ENCODE peak calls at places on chromosome 7, in four cellular contexts. C is GM12878, X is HepG2, L is A549. Z is an unnamed sample.

GRCh38 chr7:33050425-33051318 is 11.9 kb downstream of the NT5C3A start:
- DNase-seq in C (no peak), X (peak; percentile 41), L (peak; percentile 39), Z (no peak)

GRCh38 chr7:150966002-150966401 is 12.1 kb downstream of the KCNH2 start:
- DNase-seq in C (no peak), X (peak; percentile 30), L (peak; percentile 31), Z (no peak)

GRCh38 chr7:127546313-127546712 is 39.1 kb downstream of the GCC1 start:
- DNase-seq in C (no peak), X (no peak), L (no peak), Z (no peak)

GRCh38 chr7:49855281-49855980 is 82.0 kb downstream of the VWC2 start:
- DNase-seq in C (no peak), X (no peak), L (no peak), Z (no peak)

GRCh38 chr7:135980665-135981180 is 3.6 kb upstream of the MTPN start:
- DNase-seq in C (peak; percentile 95), X (no peak), L (no peak), Z (no peak)

GRCh38 chr7:128197586-128197985 is 43.5 kb upstream of the LEP start:
- DNase-seq in C (no peak), X (no peak), L (no peak), Z (no peak)

GRCh38 chr7:52161483-52161882 is 844.9 kb upstream of the COBL start:
- DNase-seq in C (no peak), X (no peak), L (no peak), Z (no peak)

GRCh38 chr7:99366646-99367045 is 7.9 kb upstream of the ARPC1B start:
- DNase-seq in C (no peak), X (no peak), L (no peak), Z (no peak)

GRCh38 chr7:16657656-16658279 is 11.8 kb downstream of the BZW2 start:
- DNase-seq in C (no peak), X (no peak), L (peak; percentile 33), Z (no peak)

GRCh38 chr7:2896141-2896540 is 52.0 kb upstream of the GNA12 start:
- DNase-seq in C (no peak), X (no peak), L (no peak), Z (no peak)

GRCh38 chr7:81715984-81716588 is 53.8 kb downstream of the HGF start:
- DNase-seq in C (no peak), X (peak; percentile 1), L (no peak), Z (peak; percentile 81)

GRCh38 chr7:24877790-24878311 is 102.1 kb downstream of the OSBPL3 start:
- DNase-seq in C (peak; percentile 62), X (no peak), L (no peak), Z (no peak)

GRCh38 chr7:110432061-110432553 is 658.8 kb upstream of the LRRN3 start:
- DNase-seq in C (no peak), X (no peak), L (no peak), Z (no peak)

GRCh38 chr7:2510909-2511768 is 8.4 kb upstream of the LFNG start:
- DNase-seq in C (no peak), X (peak; percentile 56), L (no peak), Z (no peak)

GRCh38 chr7:95684037-95684436 is 87.7 kb upstream of the PDK4 start:
- DNase-seq in C (no peak), X (peak; percentile 21), L (peak; percentile 18), Z (peak; percentile 45)

GRCh38 chr7:79619216-79619615 is 165.7 kb upstream of the MAGI2 start:
- DNase-seq in C (no peak), X (no peak), L (no peak), Z (no peak)

GRCh38 chr7:157876469-157877285 is 539.9 kb downstream of the DNAJB6 start:
- DNase-seq in C (no peak), X (no peak), L (no peak), Z (no peak)

GRCh38 chr7:130732980-130733865 is 784 bp downstream of the KLF14 start:
- DNase-seq in C (no peak), X (no peak), L (peak; percentile 14), Z (no peak)

GRCh38 chr7:139078911-139079310 is 30.6 kb downstream of the ZC3HAV1 start:
- DNase-seq in C (no peak), X (no peak), L (no peak), Z (no peak)

GRCh38 chr7:12831024-12831423 is 143.6 kb downstream of the ARL4A start:
- DNase-seq in C (no peak), X (no peak), L (no peak), Z (no peak)

GRCh38 chr7:33432825-33433224 is 303.5 kb downstream of the BBS9 start:
- DNase-seq in C (no peak), X (no peak), L (no peak), Z (no peak)

GRCh38 chr7:3427957-3428356 is 126.9 kb downstream of the SDK1 start:
- DNase-seq in C (no peak), X (no peak), L (no peak), Z (no peak)

GRCh38 chr7:111752022-111752582 is 189.8 kb upstream of the IMMP2L start:
- DNase-seq in C (no peak), X (peak; percentile 54), L (peak; percentile 52), Z (no peak)

GRCh38 chr7:134935701-134936100 is 50.6 kb upstream of the AGBL3 start:
- DNase-seq in C (no peak), X (no peak), L (no peak), Z (no peak)

GRCh38 chr7:158973440-158973839 is 117.1 kb downstream of the DYNC2I1 start:
- DNase-seq in C (peak; percentile 3), X (no peak), L (no peak), Z (no peak)

GRCh38 chr7:131327049-131327625 is 539 bp upstream of the MKLN1 start:
- DNase-seq in C (no peak), X (peak; percentile 38), L (peak; percentile 64), Z (peak; percentile 64)

GRCh38 chr7:139397192-139397591 is 37.5 kb downstream of the LUC7L2 start:
- DNase-seq in C (no peak), X (no peak), L (no peak), Z (no peak)

GRCh38 chr7:37440738-37441404 is 7.8 kb downstream of the ELMO1 start:
- DNase-seq in C (no peak), X (no peak), L (no peak), Z (no peak)

GRCh38 chr7:768881-769504 is 41.9 kb upstream of the PRKAR1B start:
- DNase-seq in C (no peak), X (no peak), L (no peak), Z (no peak)

GRCh38 chr7:130268463-130269317 is 2.0 kb downstream of the CPA2 start:
- DNase-seq in C (no peak), X (no peak), L (no peak), Z (no peak)

GRCh38 chr7:79462334-79462733 is 8.9 kb upstream of the MAGI2 start:
- DNase-seq in C (no peak), X (no peak), L (no peak), Z (no peak)

GRCh38 chr7:33905389-33906032 is at the start of gene BMPER:
- DNase-seq in C (no peak), X (no peak), L (peak; percentile 43), Z (no peak)

GRCh38 chr7:127822822-127823508 is 171.0 kb downstream of the SND1 start:
- DNase-seq in C (no peak), X (no peak), L (no peak), Z (no peak)

GRCh38 chr7:80453699-80454340 is 58.0 kb downstream of the GNAT3 start:
- DNase-seq in C (no peak), X (peak; percentile 12), L (peak; percentile 10), Z (no peak)

GRCh38 chr7:139058963-139059362 is 23.1 kb upstream of the ZC3HAV1L start:
- DNase-seq in C (no peak), X (no peak), L (no peak), Z (no peak)

GRCh38 chr7:16564909-16565426 is 38.3 kb downstream of the LRRC72 start:
- DNase-seq in C (peak; percentile 8), X (peak; percentile 38), L (peak; percentile 59), Z (peak; percentile 42)

GRCh38 chr7:130500910-130501309 is 9.0 kb downstream of the MEST start:
- DNase-seq in C (no peak), X (no peak), L (no peak), Z (no peak)

GRCh38 chr7:47795631-47796030 is 152.6 kb downstream of the PKD1L1 start:
- DNase-seq in C (no peak), X (no peak), L (no peak), Z (no peak)

GRCh38 chr7:101488826-101489572 is 126.3 kb downstream of the COL26A1 start:
- DNase-seq in C (no peak), X (no peak), L (no peak), Z (no peak)

GRCh38 chr7:156038345-156038744 is 226.1 kb upstream of the SHH start:
- DNase-seq in C (no peak), X (no peak), L (no peak), Z (no peak)
- TF ChIP-seq REST in C (no peak), X (no peak), L (peak; percentile 15), Z (peak; percentile 24)

GRCh38 chr7:117129538-117129955 is 176.2 kb downstream of the ST7 start:
- DNase-seq in C (no peak), X (no peak), L (no peak), Z (no peak)
- TF ChIP-seq REST in C (no peak), X (no peak), L (no peak), Z (no peak)

DNA sequence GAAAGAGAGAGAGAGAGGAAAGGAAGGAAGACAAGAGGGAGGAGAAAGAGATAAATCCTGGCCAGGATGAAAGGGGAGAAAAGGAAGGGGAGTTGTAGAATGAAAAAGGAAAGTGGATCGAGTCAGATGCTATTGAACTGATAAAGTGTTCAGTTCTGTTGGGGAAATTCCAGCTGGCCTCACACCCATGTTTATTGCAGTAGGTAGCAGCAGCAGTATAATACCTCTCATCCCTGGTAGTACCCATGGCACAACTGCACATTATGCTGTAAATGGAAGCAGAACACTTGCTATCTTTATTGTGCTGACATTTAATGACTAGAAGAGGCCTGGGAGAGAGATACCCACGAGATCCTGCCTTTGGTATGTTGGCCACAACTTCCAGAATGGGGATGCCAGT is 178.1 kb downstream of the EVX1 start:
- DNase-seq in C (no peak), X (no peak), L (no peak), Z (no peak)
- TF ChIP-seq REST in C (no peak), X (no peak), L (no peak), Z (no peak)

GRCh38 chr7:35604595-35604994 is 90.3 kb downstream of the HERPUD2 start:
- DNase-seq in C (no peak), X (no peak), L (no peak), Z (no peak)

GRCh38 chr7:35605760-35606159 is 89.2 kb downstream of the HERPUD2 start:
- DNase-seq in C (no peak), X (no peak), L (no peak), Z (no peak)
- TF ChIP-seq REST in C (no peak), X (no peak), L (no peak), Z (no peak)

DNA sequence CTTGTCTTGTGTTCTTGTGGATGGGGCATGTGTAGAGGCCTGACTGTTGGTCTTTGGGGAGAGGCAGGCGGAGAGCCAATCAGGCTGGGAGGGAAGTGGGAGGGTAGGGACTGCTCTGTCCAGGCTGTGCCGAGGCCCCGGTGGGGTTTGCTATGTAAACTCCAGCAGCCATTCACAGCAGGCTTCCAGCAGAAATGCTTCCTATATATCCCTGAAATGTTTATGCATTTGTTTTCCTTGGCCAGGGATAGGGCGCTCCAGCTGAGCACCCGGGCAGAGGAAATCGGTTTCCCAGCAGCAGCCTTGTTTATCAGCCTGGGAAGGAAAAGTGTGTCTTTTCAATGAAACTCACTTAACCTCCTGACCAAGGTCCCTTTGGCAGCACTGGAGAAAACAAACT is 18.3 kb upstream of the AQP1 start:
- DNase-seq in C (no peak), X (no peak), L (no peak), Z (no peak)
- TF ChIP-seq REST in C (no peak), X (no peak), L (no peak), Z (no peak)

Z was measured in Panc1.